ENCODE peak calls at places on chromosomes 13 and 19, in seven cellular contexts. Q is trophoblast cell, P is mesendoderm, S is neuronal stem cell, W is H1, J is mesenchymal stem cell, B is IMR-90. T is an unnamed sample.

GRCh38 chr13:23715762-23716235 is 145.6 kb downstream of the TNFRSF19 start:
- DNase-seq in S (no peak), W (peak), J (peak), B (no peak), Q (peak), P (peak), T (peak)

GRCh38 chr13:30192320-30193093 is 114.8 kb downstream of the KATNAL1 start:
- DNase-seq in Q (no peak), J (no peak), S (no peak), P (no peak), B (no peak), W (no peak), T (no peak)

GRCh38 chr13:45269204-45269603 is 68.4 kb upstream of the KCTD4 start:
- DNase-seq in Q (no peak), J (peak), B (peak), S (no peak), P (peak), W (no peak), T (no peak)

GRCh38 chr13:39023761-39024160 is 14.1 kb downstream of the PROSER1 start:
- DNase-seq in S (no peak), B (peak), W (no peak), Q (peak), J (peak), P (peak), T (no peak)

GRCh38 chr13:75368167-75368566 is 113.8 kb downstream of the TBC1D4 start:
- DNase-seq in P (no peak), S (no peak), B (peak), J (peak), Q (no peak), W (no peak), T (no peak)

GRCh38 chr19:53553865-53554791 is 16.2 kb downstream of the ZNF331 start:
- DNase-seq in Q (peak), S (no peak), P (no peak), J (no peak), W (peak), B (peak), T (no peak)

GRCh38 chr19:40150170-40150569 is 41.1 kb upstream of the MAP3K10 start:
- DNase-seq in B (peak), S (no peak), J (no peak), W (peak), Q (no peak), P (no peak), T (no peak)

GRCh38 chr13:113979791-113980471 is 6.1 kb upstream of the C13orf46 start:
- DNase-seq in S (no peak), W (no peak), B (no peak), J (no peak), Q (no peak), P (no peak), T (no peak)

GRCh38 chr13:21458457-21458815 is 667 bp downstream of the ZDHHC20 start:
- DNase-seq in B (no peak), W (peak), P (peak), J (no peak), Q (peak), S (no peak), T (peak)

GRCh38 chr19:41332468-41332867 is 21.3 kb downstream of the TGFB1 start:
- DNase-seq in J (no peak), B (no peak), S (no peak), W (no peak), P (no peak), Q (no peak), T (no peak)

GRCh38 chr19:41330946-41331678 is 21.1 kb downstream of the CCDC97 start:
- DNase-seq in S (no peak), W (no peak), B (no peak), P (no peak), J (no peak), Q (peak), T (peak)

GRCh38 chr19:41334793-41335192 is 18.9 kb downstream of the TGFB1 start:
- DNase-seq in S (no peak), J (no peak), P (no peak), Q (no peak), W (no peak), B (no peak), T (no peak)

GRCh38 chr19:41332000-41332399 is 21.7 kb downstream of the TGFB1 start:
- DNase-seq in P (no peak), Q (no peak), S (no peak), J (no peak), B (no peak), W (no peak), T (no peak)

DNA sequence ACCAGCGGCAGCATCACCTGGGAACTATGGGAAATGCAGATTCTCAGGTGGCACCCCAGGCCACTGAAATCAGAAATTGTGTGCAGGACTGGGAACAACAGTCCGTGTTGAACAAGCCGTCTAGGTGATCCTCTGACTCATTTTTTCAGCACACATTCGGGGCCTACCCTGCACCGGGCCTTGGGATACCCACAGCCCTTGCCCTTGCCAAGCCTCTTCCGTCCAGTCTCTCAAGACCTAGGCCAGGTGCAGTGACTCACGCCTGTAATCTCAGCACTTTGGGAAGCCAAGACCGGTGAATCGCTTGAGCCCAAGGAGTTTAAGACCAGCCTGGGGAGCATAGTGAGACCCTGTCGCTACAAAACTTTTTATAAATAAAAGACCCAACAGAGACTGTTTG is 18.3 kb downstream of the TGFB1 start:
- DNase-seq in J (no peak), W (no peak), B (no peak), Q (no peak), P (no peak), S (no peak), T (no peak)
- H2AK5ac ChIP-seq in J (no peak), W (no peak), B (no peak), Q (no peak), P (no peak), S (no peak), T (no peak)

GRCh38 chr13:100459747-100460146 is 128.8 kb downstream of the GGACT start:
- DNase-seq in Q (no peak), W (no peak), P (no peak), J (no peak), S (no peak), B (no peak), T (no peak)

GRCh38 chr13:100465558-100465957 is 123.0 kb downstream of the GGACT start:
- DNase-seq in W (no peak), B (no peak), J (no peak), Q (no peak), P (no peak), S (no peak), T (no peak)

GRCh38 chr13:100458673-100459072 is 129.9 kb downstream of the GGACT start:
- DNase-seq in J (no peak), W (no peak), Q (no peak), P (no peak), S (no peak), B (no peak), T (no peak)

GRCh38 chr13:100464006-100464405 is 124.6 kb downstream of the GGACT start:
- DNase-seq in S (no peak), P (no peak), W (no peak), Q (no peak), J (no peak), B (no peak), T (no peak)

DNA sequence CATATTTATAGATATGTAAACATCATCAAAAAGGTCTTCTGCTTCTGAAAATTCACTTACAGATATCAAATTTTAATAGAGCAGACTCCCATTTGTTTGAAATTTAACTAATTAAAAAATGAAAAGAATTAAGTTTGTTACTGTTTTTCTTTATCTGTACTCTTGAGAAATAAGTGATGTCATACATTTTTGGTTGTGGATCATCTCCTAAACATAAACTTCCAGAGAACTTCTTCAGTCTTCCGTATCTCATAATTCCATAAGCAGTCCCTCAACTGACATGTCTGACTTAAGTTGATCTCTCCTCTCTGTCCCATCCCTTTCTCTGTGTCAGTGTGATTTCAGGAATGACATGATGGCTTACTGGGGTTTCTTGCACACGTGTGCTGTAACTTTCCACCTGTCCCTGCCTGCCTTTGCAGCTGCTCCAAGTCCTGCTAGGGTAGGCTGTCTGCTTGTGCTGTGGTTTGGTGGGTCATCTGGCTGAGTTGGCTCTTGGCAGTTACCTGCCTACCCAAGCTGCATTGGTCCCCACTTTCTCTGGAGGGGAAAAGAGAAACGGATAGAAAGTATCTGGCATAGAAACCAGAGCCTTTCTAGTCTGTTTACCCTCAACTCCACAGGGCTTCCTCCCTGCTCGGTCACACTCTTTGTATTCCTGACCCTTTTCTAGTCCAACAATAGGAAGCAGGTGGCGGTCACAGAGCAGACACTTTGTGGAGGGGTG is 127.1 kb downstream of the GGACT start:
- DNase-seq in B (peak), W (no peak), Q (no peak), J (peak), P (peak), S (peak), T (no peak)
- H2AK5ac ChIP-seq in B (no peak), W (no peak), Q (no peak), J (no peak), P (no peak), S (no peak), T (no peak)

GRCh38 chr13:74290324-74290773 is 156.1 kb upstream of the KLF12 start:
- DNase-seq in B (peak), Q (no peak), W (no peak), S (peak), J (peak), P (peak), T (peak)

GRCh38 chr13:74289861-74290260 is 155.7 kb upstream of the KLF12 start:
- DNase-seq in B (no peak), J (no peak), S (no peak), W (no peak), P (no peak), Q (no peak), T (no peak)

GRCh38 chr13:74289130-74289529 is 154.9 kb upstream of the KLF12 start:
- DNase-seq in P (peak), B (no peak), J (no peak), S (no peak), Q (no peak), W (no peak), T (no peak)

GRCh38 chr13:74287672-74288169 is 153.5 kb upstream of the KLF12 start:
- DNase-seq in Q (no peak), J (peak), P (peak), W (peak), S (peak), B (peak), T (peak)

DNA sequence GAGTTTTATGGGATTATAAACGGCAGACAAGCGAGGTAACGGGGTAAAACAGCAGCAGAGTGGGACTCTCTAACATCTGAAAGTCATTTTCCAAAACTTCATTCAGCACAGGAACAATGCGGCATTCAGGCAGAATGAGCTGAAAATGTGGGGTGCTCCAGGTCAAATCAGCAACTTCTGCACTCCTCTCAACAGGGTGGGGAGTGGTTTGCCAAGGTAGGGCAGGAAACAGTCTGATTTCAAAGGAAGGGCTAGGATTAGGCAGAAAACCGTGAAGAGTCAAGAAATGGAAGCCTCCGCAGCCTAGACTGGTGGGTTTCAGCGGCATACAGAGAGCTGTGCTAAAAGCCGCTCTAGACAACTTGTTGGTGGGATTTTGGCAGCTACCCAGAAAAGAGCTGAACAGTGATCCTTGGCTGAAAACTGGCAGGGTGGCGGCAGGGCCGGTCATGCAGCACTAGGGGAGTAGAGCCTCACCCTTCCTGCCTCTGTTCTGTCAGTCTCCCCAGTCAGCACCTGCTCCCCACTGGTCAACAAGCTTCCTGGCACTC is 154.2 kb upstream of the KLF12 start:
- DNase-seq in S (peak), P (peak), J (no peak), W (peak), Q (no peak), B (no peak), T (peak)
- H2AK5ac ChIP-seq in S (no peak), P (no peak), J (peak), W (no peak), Q (no peak), B (no peak), T (no peak)

GRCh38 chr19:15154002-15154612 is 46.7 kb downstream of the NOTCH3 start:
- DNase-seq in Q (peak), W (peak), S (no peak), B (peak), P (peak), J (peak), T (peak)

GRCh38 chr19:15149704-15150103 is 42.5 kb downstream of the SYDE1 start:
- DNase-seq in S (no peak), P (no peak), W (no peak), J (no peak), Q (no peak), B (no peak), T (no peak)

GRCh38 chr19:15156391-15156790 is 44.4 kb downstream of the NOTCH3 start:
- DNase-seq in B (no peak), Q (peak), S (no peak), J (no peak), P (no peak), W (no peak), T (no peak)

GRCh38 chr19:15159251-15159650 is 41.5 kb downstream of the NOTCH3 start:
- DNase-seq in B (peak), P (peak), W (no peak), J (peak), Q (no peak), S (no peak), T (no peak)

GRCh38 chr19:15155296-15155695 is 45.5 kb downstream of the NOTCH3 start:
- DNase-seq in B (no peak), S (no peak), J (no peak), P (peak), W (no peak), Q (peak), T (no peak)
- H2AK5ac ChIP-seq in B (no peak), S (no peak), J (no peak), P (no peak), W (no peak), Q (no peak), T (no peak)

DNA sequence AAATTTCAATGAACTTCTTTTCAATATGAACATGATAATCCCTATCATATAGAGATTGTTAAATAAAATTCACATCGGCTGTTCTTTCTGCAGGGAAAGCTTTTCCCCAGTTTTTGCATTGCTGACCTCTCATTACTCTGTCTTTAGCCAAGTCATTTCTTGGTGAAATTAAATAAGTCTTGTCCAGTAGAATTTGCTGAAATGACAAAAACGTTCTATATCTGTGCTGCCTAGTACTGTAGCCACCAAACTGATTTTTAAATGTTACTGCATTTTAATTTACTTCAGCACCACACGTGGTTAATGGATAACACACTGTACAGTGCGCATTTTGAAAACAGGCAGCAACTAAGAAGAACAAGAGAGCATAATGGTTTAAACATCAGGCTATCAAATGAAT is 178.9 kb downstream of the LIG4 start:
- DNase-seq in S (no peak), P (no peak), Q (no peak), W (no peak), J (no peak), B (no peak), T (no peak)
- H2AK5ac ChIP-seq in S (no peak), P (no peak), Q (no peak), W (no peak), J (no peak), B (no peak), T (no peak)

DNA sequence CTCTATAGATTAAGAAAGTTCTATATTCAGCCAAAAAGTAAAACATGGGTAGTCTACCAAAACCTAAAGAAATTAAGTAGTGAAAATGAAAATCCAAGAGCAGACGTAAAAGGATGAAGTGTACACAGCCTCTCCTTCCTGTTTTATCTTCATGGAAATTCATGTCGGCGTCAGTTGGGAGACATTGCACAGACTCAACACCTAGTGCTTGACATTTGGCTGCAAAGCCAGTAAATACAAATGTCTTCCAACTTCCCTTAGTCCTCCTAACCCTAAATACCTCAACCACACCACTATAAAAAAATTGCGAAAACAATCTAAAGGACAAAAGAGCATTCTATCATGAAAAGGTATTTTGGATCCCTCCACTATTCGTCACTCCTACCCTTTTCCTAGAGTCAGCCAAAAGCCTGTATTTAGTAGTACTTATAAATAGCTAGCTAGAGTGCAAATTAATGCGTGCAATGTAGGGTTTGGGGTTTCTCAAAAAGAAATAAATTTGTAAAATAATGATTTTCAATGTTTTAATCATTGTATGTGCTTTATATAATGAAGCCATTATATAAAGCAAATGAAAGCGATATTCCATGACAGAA is 56.4 kb upstream of the TRPC4 start:
- DNase-seq in S (no peak), J (no peak), P (no peak), B (no peak), W (no peak), Q (no peak), T (no peak)
- H2AK5ac ChIP-seq in S (no peak), J (no peak), P (no peak), B (no peak), W (no peak), Q (no peak), T (no peak)

DNA sequence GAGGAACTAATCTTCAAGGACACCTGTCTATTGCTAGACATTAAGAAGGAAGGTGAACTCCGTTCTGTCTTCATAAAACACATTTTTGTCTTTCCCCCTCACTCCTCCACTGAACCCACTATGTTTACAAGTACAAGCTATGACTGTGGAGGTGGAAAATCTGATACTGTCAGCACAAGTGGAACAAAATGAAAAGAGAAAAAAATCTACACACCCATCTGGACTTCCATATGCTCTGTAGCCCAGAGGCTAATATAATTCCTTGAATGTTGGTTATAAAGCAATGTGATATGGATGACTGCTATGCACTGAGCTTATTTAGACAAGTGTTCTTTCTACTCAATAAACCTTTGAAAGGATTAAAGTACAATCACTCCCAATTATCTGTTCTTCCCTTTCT is 713.5 kb downstream of the DIAPH3 start:
- DNase-seq in Q (no peak), B (no peak), J (no peak), W (no peak), S (no peak), P (no peak), T (no peak)
- H2AK5ac ChIP-seq in Q (no peak), B (no peak), J (no peak), W (no peak), S (no peak), P (no peak), T (peak)

GRCh38 chr13:31625115-31625514 is 114.2 kb upstream of the RXFP2 start:
- DNase-seq in S (no peak), J (no peak), B (no peak), W (no peak), Q (no peak), P (peak), T (no peak)
- H2AK5ac ChIP-seq in S (no peak), J (no peak), B (no peak), W (no peak), Q (no peak), P (no peak), T (no peak)

DNA sequence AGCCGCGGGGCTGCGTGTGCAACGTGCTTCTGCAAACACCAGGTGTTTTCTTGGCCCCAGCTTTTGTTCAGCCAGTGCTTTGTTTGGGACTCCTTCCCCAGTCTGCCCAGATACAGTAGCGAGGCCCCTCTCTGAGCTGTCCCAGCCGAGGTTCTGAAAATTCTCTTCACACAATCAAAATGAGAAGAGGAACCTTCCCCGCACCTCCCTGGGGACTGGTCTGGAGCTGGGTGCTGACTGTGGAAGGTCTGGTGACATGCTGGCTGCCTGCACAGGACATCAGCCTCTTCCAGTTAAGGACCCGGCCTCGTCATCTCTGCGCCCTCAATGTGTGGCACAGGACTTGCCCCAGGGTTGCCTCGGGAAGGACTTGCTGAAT is 4.2 kb downstream of the ATP4A start:
- DNase-seq in B (no peak), J (no peak), P (no peak), S (no peak), W (no peak), Q (no peak), T (no peak)
- H2AK5ac ChIP-seq in B (no peak), J (no peak), P (no peak), S (no peak), W (no peak), Q (no peak), T (no peak)

T was measured in H9.